ENCODE peak calls at places on chromosomes 16 and 17, in nine cellular contexts. H is foreskin keratinocyte; U is gastrocnemius medialis; L is stimulated activated effector memory CD8-positive, alpha-beta T cell treated with anti-CD3 and anti-CD28 coated beads, Interleukin-12 subunit alpha, Interleukin-12 subunit beta, amount 100 ng/mL, for 72 hours; Q is upper lobe of right lung; O is activated T-helper 17 cell treated with anti-CD3 and anti-CD28 coated beads, Interleukin-2, amount 50 U/mL, for 72 hours; S is psoas muscle; N is natural killer cell; T is pancreas. D is an unnamed sample.

GRCh38 chr17:65466547-65466946 is 94.9 kb downstream of the AXIN2 start:
- ATAC-seq in H (no peak), U (no peak), L (peak; percentile 75), Q (no peak), O (peak; percentile 93), S (no peak), N (no peak), T (no peak), D (no peak)

GRCh38 chr17:50149099-50149424 is 1.4 kb downstream of the PPP1R9B start:
- ATAC-seq in H (no peak), U (no peak), L (no peak), Q (no peak), O (no peak), S (no peak), N (no peak), T (no peak), D (no peak)

GRCh38 chr17:61384384-61385090 is 15.1 kb upstream of the TBX2 start:
- ATAC-seq in H (no peak), U (no peak), L (no peak), Q (no peak), O (no peak), S (no peak), N (no peak), T (no peak), D (no peak)

GRCh38 chr17:44655983-44656700 is at the start of gene MEIOC:
- ATAC-seq in H (peak; percentile 47), U (no peak), L (peak; percentile 75), Q (peak; percentile 56), O (peak; percentile 69), S (no peak), N (peak; percentile 67), T (no peak), D (no peak)

GRCh38 chr16:49621240-49622083 is 234.4 kb downstream of the ZNF423 start:
- ATAC-seq in H (no peak), U (no peak), L (no peak), Q (no peak), O (no peak), S (no peak), N (no peak), T (no peak), D (no peak)

GRCh38 chr16:1505073-1505844 is 12.1 kb downstream of the TELO2 start:
- ATAC-seq in H (no peak), U (no peak), L (no peak), Q (no peak), O (no peak), S (no peak), N (no peak), T (no peak), D (no peak)

GRCh38 chr17:27980035-27980434 is 62.4 kb upstream of the NLK start:
- ATAC-seq in H (peak; percentile 78), U (peak; percentile 46), L (no peak), Q (no peak), O (no peak), S (no peak), N (no peak), T (no peak), D (no peak)

GRCh38 chr17:511001-511690 is 158.5 kb upstream of the RPH3AL start:
- ATAC-seq in H (peak; percentile 48), U (peak; percentile 82), L (no peak), Q (peak; percentile 9), O (no peak), S (peak; percentile 90), N (no peak), T (no peak), D (no peak)

GRCh38 chr17:38879878-38880727 is 10.2 kb downstream of the LASP1 start:
- ATAC-seq in H (peak; percentile 69), U (peak; percentile 32), L (no peak), Q (peak; percentile 79), O (no peak), S (peak; percentile 51), N (no peak), T (peak; percentile 46), D (no peak)

GRCh38 chr17:8734876-8735275 is 9.8 kb downstream of the CCDC42 start:
- ATAC-seq in H (no peak), U (no peak), L (no peak), Q (no peak), O (no peak), S (no peak), N (no peak), T (no peak), D (no peak)

GRCh38 chr17:81341347-81342061 is 46.4 kb upstream of the SLC38A10 start:
- ATAC-seq in H (no peak), U (no peak), L (no peak), Q (no peak), O (no peak), S (no peak), N (no peak), T (no peak), D (no peak)

GRCh38 chr16:8788578-8789172 is 8.8 kb downstream of the TMEM186 start:
- ATAC-seq in H (no peak), U (no peak), L (no peak), Q (no peak), O (no peak), S (no peak), N (no peak), T (no peak), D (no peak)

GRCh38 chr17:71402661-71403141 is 718.1 kb upstream of the SOX9 start:
- ATAC-seq in H (peak; percentile 88), U (no peak), L (no peak), Q (no peak), O (no peak), S (no peak), N (no peak), T (no peak), D (peak; percentile 90)

GRCh38 chr16:8517280-8517679 is 73.0 kb downstream of the TMEM114 start:
- ATAC-seq in H (no peak), U (no peak), L (no peak), Q (no peak), O (no peak), S (no peak), N (no peak), T (no peak), D (no peak)

GRCh38 chr16:23408242-23409201 is 44.5 kb downstream of the COG7 start:
- ATAC-seq in H (peak; percentile 72), U (peak; percentile 94), L (no peak), Q (peak; percentile 88), O (no peak), S (peak; percentile 90), N (no peak), T (peak; percentile 97), D (no peak)

GRCh38 chr16:8889893-8890548 is 7.9 kb downstream of the LITAFD start:
- ATAC-seq in H (no peak), U (no peak), L (no peak), Q (no peak), O (no peak), S (no peak), N (peak; percentile 6), T (no peak), D (no peak)

GRCh38 chr16:88953003-88953690 is 23.9 kb downstream of the CBFA2T3 start:
- ATAC-seq in H (no peak), U (no peak), L (no peak), Q (no peak), O (no peak), S (no peak), N (no peak), T (no peak), D (no peak)

GRCh38 chr17:50123649-50124349 is 6.2 kb downstream of the SAMD14 start:
- ATAC-seq in H (no peak), U (no peak), L (no peak), Q (no peak), O (no peak), S (peak; percentile 31), N (no peak), T (no peak), D (no peak)